ENCODE peak calls at places on chromosomes 12 and 14, in four cellular contexts. D is NB4, C is right lobe of liver, N is lung. E is an unnamed sample.

GRCh38 chr12:101491325-101491724 is 16.2 kb downstream of the SPIC start:
- DNase-seq in D (no peak), C (no peak), N (no peak), E (no peak)

GRCh38 chr12:120925740-120926563 is 21.8 kb upstream of the SPPL3 start:
- DNase-seq in D (no peak), C (no peak), N (no peak), E (no peak)

GRCh38 chr12:5262450-5262849 is 169.5 kb upstream of the NTF3 start:
- DNase-seq in D (no peak), C (no peak), N (no peak), E (no peak)

GRCh38 chr14:64292197-64292596 is 2.0 kb downstream of the ESR2 start:
- DNase-seq in D (no peak), C (no peak), N (no peak), E (no peak)

GRCh38 chr14:95480109-95480886 is 36.2 kb downstream of the SYNE3 start:
- DNase-seq in D (no peak), C (no peak), N (peak; percentile 41), E (no peak)

GRCh38 chr12:25713264-25713663 is 160.2 kb upstream of the LMNTD1 start:
- DNase-seq in D (no peak), C (no peak), N (no peak), E (no peak)

GRCh38 chr14:73253323-73253610 is 16.0 kb downstream of the PAPLN start:
- DNase-seq in D (no peak), C (no peak), N (no peak), E (no peak)

GRCh38 chr12:22447223-22447622 is 97.1 kb downstream of the C2CD5 start:
- DNase-seq in D (no peak), C (no peak), N (no peak), E (no peak)

GRCh38 chr12:78555802-78556201 is 308.8 kb upstream of the SYT1 start:
- DNase-seq in D (no peak), C (no peak), N (no peak), E (no peak)

GRCh38 chr12:127628655-127629054 is 638.3 kb upstream of the TMEM132C start:
- DNase-seq in D (no peak), C (no peak), N (no peak), E (no peak)

GRCh38 chr12:54036620-54037359 is 3.9 kb downstream of the HOXC5 start:
- DNase-seq in D (peak; percentile 83), C (no peak), N (no peak), E (no peak)

GRCh38 chr12:49233842-49234526 is 30.9 kb upstream of the TUBA1C start:
- DNase-seq in D (peak; percentile 99), C (peak; percentile 83), N (peak; percentile 74), E (peak; percentile 37)

GRCh38 chr12:78386871-78387270 is 477.7 kb upstream of the SYT1 start:
- DNase-seq in D (no peak), C (no peak), N (no peak), E (no peak)

GRCh38 chr12:58809064-58809607 is 111.2 kb downstream of the LRIG3 start:
- DNase-seq in D (no peak), C (no peak), N (no peak), E (no peak)

GRCh38 chr12:58803893-58804292 is 116.4 kb downstream of the LRIG3 start:
- DNase-seq in D (peak; percentile 15), C (no peak), N (no peak), E (no peak)

GRCh38 chr12:58801986-58802385 is 118.3 kb downstream of the LRIG3 start:
- DNase-seq in D (no peak), C (no peak), N (no peak), E (no peak)

DNA sequence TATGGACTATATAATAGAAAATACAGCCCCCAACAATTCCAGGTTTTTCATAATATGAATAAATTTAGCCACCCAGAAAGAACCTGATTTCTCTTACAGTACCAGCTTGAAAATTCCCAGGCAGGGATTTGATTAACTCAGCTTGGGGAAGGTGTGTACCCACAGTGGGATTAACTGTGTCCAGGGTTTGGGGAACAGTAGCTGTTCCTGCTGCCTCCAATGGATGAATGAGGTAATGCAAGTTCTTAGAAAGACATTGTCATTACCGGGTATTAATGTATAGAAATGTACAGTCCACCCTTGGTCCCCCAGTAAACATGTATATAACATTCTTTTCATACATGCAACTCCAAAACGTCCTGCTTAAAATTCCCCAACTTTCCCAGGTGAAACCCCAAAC is 115.6 kb downstream of the LRIG3 start:
- DNase-seq in D (peak; percentile 14), C (no peak), N (no peak), E (no peak)
- TF ChIP-seq CTCF in D (peak; percentile 54), C (peak; percentile 37), N (no peak), E (peak; percentile 24)

GRCh38 chr14:100851946-100852620 is 26.2 kb downstream of the MEG3 start:
- DNase-seq in D (no peak), C (no peak), N (no peak), E (no peak)

GRCh38 chr14:100846309-100846859 is 20.5 kb downstream of the MEG3 start:
- DNase-seq in D (no peak), C (no peak), N (no peak), E (no peak)

GRCh38 chr14:100851586-100851916 is 25.6 kb downstream of the MEG3 start:
- DNase-seq in D (peak; percentile 23), C (no peak), N (no peak), E (no peak)

GRCh38 chr14:100850841-100851585 is 25.1 kb downstream of the MEG3 start:
- DNase-seq in D (peak; percentile 74), C (peak; percentile 81), N (peak; percentile 71), E (peak; percentile 94)

GRCh38 chr14:100849432-100849831 is 23.5 kb downstream of the MEG3 start:
- DNase-seq in D (no peak), C (no peak), N (no peak), E (no peak)
- H3K4me3 ChIP-seq in D (no peak overlapping the region), C (no peak overlapping the region), N (no peak overlapping the region), E (no peak overlapping the region)

GRCh38 chr14:76056128-76056527 is 70.6 kb downstream of the IFT43 start:
- DNase-seq in D (peak; percentile 29), C (no peak), N (no peak), E (no peak)
- TF ChIP-seq CTCF in D (peak; percentile 72), C (peak; percentile 23), N (no peak), E (no peak)

GRCh38 chr14:102235275-102235897 is 69.6 kb downstream of the MOK start:
- DNase-seq in D (peak; percentile 90), C (peak; percentile 81), N (peak; percentile 78), E (peak; percentile 84)
- H3K4me3 ChIP-seq in D (peak overlapping the region; percentile 85), C (no peak overlapping the region), N (no peak overlapping the region), E (no peak overlapping the region)

GRCh38 chr14:21104448-21105060 is 3.7 kb downstream of the TMEM253 start:
- DNase-seq in D (peak; percentile 85), C (peak; percentile 81), N (peak; percentile 78), E (peak; percentile 85)
- TF ChIP-seq CTCF in D (peak; percentile 85), C (peak; percentile 94), N (peak; percentile 92), E (peak; percentile 89)

GRCh38 chr14:29741909-29742401 is 185.7 kb downstream of the PRKD1 start:
- DNase-seq in D (no peak), C (no peak), N (no peak), E (no peak)
- H3K4me3 ChIP-seq in D (no peak overlapping the region), C (no peak overlapping the region), N (no peak overlapping the region), E (no peak overlapping the region)

GRCh38 chr12:93802698-93803097 is 125.5 kb downstream of the CRADD start:
- DNase-seq in D (no peak), C (no peak), N (no peak), E (no peak)
- TF ChIP-seq CTCF in D (no peak), C (no peak), N (no peak), E (no peak)

GRCh38 chr14:34496679-34497513 is 34.9 kb upstream of the SPTSSA start:
- DNase-seq in D (peak; percentile 56), C (no peak), N (peak; percentile 53), E (peak; percentile 86)

GRCh38 chr14:34501997-34502396 is 37.5 kb downstream of the EAPP start:
- DNase-seq in D (no peak), C (no peak), N (no peak), E (no peak)

GRCh38 chr14:34502826-34503225 is 36.7 kb downstream of the EAPP start:
- DNase-seq in D (no peak), C (no peak), N (no peak), E (no peak)

GRCh38 chr14:34498684-34499412 is 36.8 kb upstream of the SPTSSA start:
- DNase-seq in D (peak; percentile 28), C (no peak), N (no peak), E (peak; percentile 64)

DNA sequence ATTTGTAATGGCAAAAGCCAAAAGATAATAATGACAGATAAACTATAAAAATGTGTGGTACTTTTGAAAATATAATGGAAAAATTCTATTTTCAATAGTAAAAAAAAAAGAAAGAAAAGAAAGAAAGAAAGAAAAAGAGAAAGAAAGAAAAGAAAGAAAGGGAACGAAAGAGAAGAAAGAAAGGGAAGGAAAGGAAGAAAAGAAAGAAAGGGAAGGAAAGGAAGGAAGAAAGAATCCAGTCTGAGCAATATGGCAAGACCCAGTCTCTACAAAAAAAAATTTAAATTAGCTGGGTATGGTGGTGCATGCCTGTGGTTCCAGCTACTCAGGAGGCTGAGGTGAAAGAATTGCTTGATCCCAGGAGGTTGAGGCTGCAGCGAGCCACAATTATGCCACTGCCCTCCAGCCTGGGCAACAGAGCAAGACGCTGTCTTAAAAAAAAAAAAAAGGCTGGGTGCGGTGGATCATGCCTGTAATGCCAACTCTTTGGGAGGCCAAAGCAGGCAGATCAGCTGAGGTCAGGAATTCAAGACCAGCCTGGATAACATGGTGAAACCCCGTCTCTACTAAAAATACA is 38.4 kb downstream of the EAPP start:
- DNase-seq in D (no peak), C (no peak), N (no peak), E (no peak)
- H3K4me3 ChIP-seq in D (no peak overlapping the region), C (no peak overlapping the region), N (no peak overlapping the region), E (no peak overlapping the region)

GRCh38 chr12:118880745-118881144 is 100.6 kb upstream of the SRRM4 start:
- DNase-seq in D (no peak), C (no peak), N (no peak), E (no peak)
- TF ChIP-seq CTCF in D (no peak), C (no peak), N (no peak), E (no peak)